ENCODE peak calls at places on chromosomes 12 and 14, in five cellular contexts. W, O, M, T and F are unnamed samples.

GRCh38 chr14:39102265-39102968 is 618 bp downstream of the SEC23A start:
- DNase-seq in W (no peak), O (peak), M (peak), T (no peak), F (no peak)

GRCh38 chr12:110282956-110283817 is 2.1 kb downstream of the ATP2A2 start:
- DNase-seq in W (no peak), O (no peak), M (no peak), T (no peak), F (no peak)

GRCh38 chr14:25516838-25517237 is 466.9 kb upstream of the STXBP6 start:
- DNase-seq in W (no peak), O (no peak), M (peak), T (no peak), F (no peak)

GRCh38 chr12:12716845-12717585 is at the start of gene CDKN1B:
- DNase-seq in W (peak), O (peak), M (peak), T (peak), F (peak)

GRCh38 chr14:104600141-104600643 is 4.4 kb downstream of the TMEM179 start:
- DNase-seq in W (no peak), O (peak), M (no peak), T (no peak), F (no peak)

GRCh38 chr12:57243521-57244305 is 7.3 kb downstream of the STAC3 start:
- DNase-seq in W (peak), O (peak), M (peak), T (peak), F (no peak)

GRCh38 chr14:31934767-31935266 is 142.3 kb upstream of the ARHGAP5 start:
- DNase-seq in W (no peak), O (peak), M (peak), T (no peak), F (no peak)

GRCh38 chr12:21456291-21456780 is 18.9 kb downstream of the PYROXD1 start:
- DNase-seq in W (no peak), O (no peak), M (no peak), T (no peak), F (no peak)

GRCh38 chr12:120814203-120814902 is 88.7 kb downstream of the ACADS start:
- DNase-seq in W (no peak), O (no peak), M (peak), T (no peak), F (no peak)